ENCODE peak calls at places on chromosomes 7 and 10, in four cellular contexts. One of them, this sample, is unnamed.
A peak's percentile ranks its signal among the peaks of the same experiment; 100 is the strongest.

GRCh38 chr10:132133449-132134291 is 53.1 kb upstream of the DPYSL4 start:
- DNase-seq in sigmoid colon: peak; percentile 55
- DNase-seq in left ventricle myocardium inferior: peak; percentile 11
- DNase-seq in H9: no peak
- DNase-seq in this sample: peak; percentile 72

GRCh38 chr10:1331560-1331959 is 275.4 kb downstream of the WDR37 start:
- DNase-seq in sigmoid colon: no peak
- DNase-seq in left ventricle myocardium inferior: no peak
- DNase-seq in H9: no peak
- DNase-seq in this sample: no peak

GRCh38 chr10:24208661-24209420 is at the start of gene KIAA1217:
- DNase-seq in sigmoid colon: peak; percentile 69
- DNase-seq in left ventricle myocardium inferior: peak; percentile 65
- DNase-seq in H9: peak; percentile 53
- DNase-seq in this sample: peak; percentile 90

GRCh38 chr7:114182837-114183236 is 231.8 kb upstream of the FOXP2 start:
- DNase-seq in sigmoid colon: no peak
- DNase-seq in left ventricle myocardium inferior: no peak
- DNase-seq in H9: no peak
- DNase-seq in this sample: no peak

GRCh38 chr7:143405671-143406352 is 2.8 kb downstream of the EPHA1 start:
- DNase-seq in sigmoid colon: no peak
- DNase-seq in left ventricle myocardium inferior: no peak
- DNase-seq in H9: peak; percentile 89
- DNase-seq in this sample: no peak

GRCh38 chr10:117781216-117781836 is 238.8 kb downstream of the EMX2 start:
- DNase-seq in sigmoid colon: no peak
- DNase-seq in left ventricle myocardium inferior: no peak
- DNase-seq in H9: no peak
- DNase-seq in this sample: no peak

GRCh38 chr7:91031757-91032156 is 232.5 kb upstream of the FZD1 start:
- DNase-seq in sigmoid colon: no peak
- DNase-seq in left ventricle myocardium inferior: no peak
- DNase-seq in H9: peak; percentile 72
- DNase-seq in this sample: no peak

GRCh38 chr7:111763221-111763791 is 201.0 kb upstream of the IMMP2L start:
- DNase-seq in sigmoid colon: no peak
- DNase-seq in left ventricle myocardium inferior: no peak
- DNase-seq in H9: peak; percentile 47
- DNase-seq in this sample: no peak

GRCh38 chr7:99437946-99438572 is 539 bp downstream of the PTCD1 start:
- DNase-seq in sigmoid colon: no peak
- DNase-seq in left ventricle myocardium inferior: no peak
- DNase-seq in H9: no peak
- DNase-seq in this sample: no peak

GRCh38 chr10:132446661-132447445 is 49.9 kb downstream of the PWWP2B start:
- DNase-seq in sigmoid colon: no peak
- DNase-seq in left ventricle myocardium inferior: no peak
- DNase-seq in H9: no peak
- DNase-seq in this sample: peak; percentile 92

DNA sequence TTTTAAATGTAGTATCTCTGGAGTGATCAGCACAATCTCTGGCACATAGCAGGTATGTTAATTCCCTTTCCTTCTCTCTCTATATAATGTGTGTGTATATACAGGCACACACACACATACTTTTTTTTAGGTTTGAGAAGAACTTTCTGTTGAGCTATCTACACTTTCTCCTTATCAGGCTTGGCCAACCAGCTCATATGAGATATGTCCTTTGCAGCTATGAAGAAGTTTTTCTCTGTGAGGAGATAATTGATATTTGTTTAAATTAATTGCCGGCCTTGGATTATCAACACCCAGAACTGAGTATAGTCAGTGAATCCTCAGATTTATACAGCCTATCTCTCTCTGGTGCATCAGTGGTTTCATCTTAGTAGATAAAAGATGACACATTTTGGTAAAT is 2.3 kb upstream of the MCU start:
- DNase-seq in sigmoid colon: no peak
- DNase-seq in left ventricle myocardium inferior: no peak
- DNase-seq in H9: no peak
- DNase-seq in this sample: no peak
- H3K27ac ChIP-seq in sigmoid colon: no peak overlapping the region
- H3K27ac ChIP-seq in left ventricle myocardium inferior: no peak overlapping the region
- H3K27ac ChIP-seq in H9: no peak overlapping the region
- H3K27ac ChIP-seq in this sample: no peak overlapping the region

DNA sequence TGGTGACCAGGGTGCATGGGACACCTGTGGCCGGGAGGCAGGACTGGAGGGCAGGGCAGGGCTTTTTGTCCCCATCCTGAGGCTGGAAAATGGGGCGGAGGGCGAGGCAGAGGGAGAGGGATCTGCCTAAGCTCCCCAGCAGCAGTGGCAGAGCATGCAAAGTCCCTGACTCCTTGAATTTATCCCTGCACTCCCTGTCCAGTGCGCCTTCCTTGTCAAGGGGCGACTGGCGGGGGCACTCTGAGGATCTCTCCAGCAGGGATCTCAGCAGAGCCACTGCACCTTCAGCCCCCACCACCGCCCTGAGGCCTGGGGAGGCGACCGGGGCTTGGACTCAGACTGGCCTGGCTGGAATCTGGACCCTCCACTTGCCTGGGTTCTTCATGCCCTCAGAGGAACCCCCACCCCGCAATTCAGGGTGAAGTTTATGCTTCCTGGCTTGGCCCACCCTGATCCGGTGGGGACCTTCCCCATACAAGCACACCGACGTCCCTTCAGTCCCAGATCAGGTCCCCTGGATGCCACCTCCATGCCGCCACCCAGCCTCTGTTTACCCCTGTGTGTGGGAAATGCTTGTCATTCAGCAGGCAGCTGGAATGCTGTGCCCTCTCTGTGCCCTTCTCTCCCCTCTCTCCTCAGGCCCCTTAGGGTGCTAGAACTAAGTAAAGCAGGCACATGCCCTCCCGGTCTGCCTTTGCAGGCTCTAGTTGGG is 46.3 kb downstream of the CDH23 start:
- DNase-seq in sigmoid colon: no peak
- DNase-seq in left ventricle myocardium inferior: no peak
- DNase-seq in H9: no peak
- DNase-seq in this sample: no peak
- H3K27ac ChIP-seq in sigmoid colon: no peak overlapping the region
- H3K27ac ChIP-seq in left ventricle myocardium inferior: no peak overlapping the region
- H3K27ac ChIP-seq in H9: no peak overlapping the region
- H3K27ac ChIP-seq in this sample: no peak overlapping the region

GRCh38 chr10:48377751-48378585 is 71.5 kb downstream of the MAPK8 start:
- DNase-seq in sigmoid colon: no peak
- DNase-seq in left ventricle myocardium inferior: no peak
- DNase-seq in H9: no peak
- DNase-seq in this sample: no peak
- H3K27ac ChIP-seq in sigmoid colon: no peak overlapping the region
- H3K27ac ChIP-seq in left ventricle myocardium inferior: no peak overlapping the region
- H3K27ac ChIP-seq in H9: no peak overlapping the region
- H3K27ac ChIP-seq in this sample: no peak overlapping the region

GRCh38 chr10:13829790-13830189 is 243.0 kb downstream of the PRPF18 start:
- DNase-seq in sigmoid colon: no peak
- DNase-seq in left ventricle myocardium inferior: no peak
- DNase-seq in H9: no peak
- DNase-seq in this sample: no peak

GRCh38 chr10:13834581-13835286 is 248.0 kb downstream of the PRPF18 start:
- DNase-seq in sigmoid colon: peak; percentile 56
- DNase-seq in left ventricle myocardium inferior: no peak
- DNase-seq in H9: no peak
- DNase-seq in this sample: no peak

GRCh38 chr10:13830385-13830784 is 243.6 kb downstream of the PRPF18 start:
- DNase-seq in sigmoid colon: no peak
- DNase-seq in left ventricle myocardium inferior: no peak
- DNase-seq in H9: no peak
- DNase-seq in this sample: no peak

GRCh38 chr10:13827418-13827817 is 240.7 kb downstream of the PRPF18 start:
- DNase-seq in sigmoid colon: no peak
- DNase-seq in left ventricle myocardium inferior: no peak
- DNase-seq in H9: no peak
- DNase-seq in this sample: no peak

DNA sequence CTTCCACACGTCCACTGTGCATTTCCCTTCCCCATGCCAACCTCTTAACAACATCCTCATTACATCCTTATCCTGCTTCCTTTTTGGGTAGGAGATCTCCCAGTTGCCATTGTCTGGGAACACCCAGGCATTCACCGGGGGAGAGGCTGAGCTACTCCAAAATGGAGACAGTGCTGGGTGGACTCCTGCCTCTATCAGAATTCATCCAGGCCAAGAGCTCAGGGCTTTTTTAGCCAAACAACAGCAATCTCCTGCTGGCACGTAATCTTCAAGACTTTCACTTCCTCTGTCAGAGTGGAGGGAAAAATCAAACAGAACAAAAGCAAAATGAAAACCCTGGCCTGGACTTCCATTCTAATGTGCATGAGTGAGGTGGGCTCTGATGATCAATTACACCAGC is 244.9 kb downstream of the PRPF18 start:
- DNase-seq in sigmoid colon: peak; percentile 32
- DNase-seq in left ventricle myocardium inferior: no peak
- DNase-seq in H9: no peak
- DNase-seq in this sample: no peak
- H3K27ac ChIP-seq in sigmoid colon: peak overlapping the region; percentile 53
- H3K27ac ChIP-seq in left ventricle myocardium inferior: peak overlapping the region; percentile 69
- H3K27ac ChIP-seq in H9: no peak overlapping the region
- H3K27ac ChIP-seq in this sample: no peak overlapping the region

This sample was measured in kidney.